ENCODE peak calls at places on chromosomes 5 and 9, in four cellular contexts. One of them, this sample, is unnamed.

GRCh38 chr9:71692337-71692736 is 76.0 kb downstream of the CEMIP2 start:
- DNase-seq in PC-3: no peak
- DNase-seq in mammary epithelial cell: peak; percentile 56
- DNase-seq in K562: no peak
- DNase-seq in this sample: no peak

GRCh38 chr5:93721045-93721444 is 20.4 kb downstream of the POU5F2 start:
- DNase-seq in PC-3: no peak
- DNase-seq in mammary epithelial cell: no peak
- DNase-seq in K562: no peak
- DNase-seq in this sample: no peak

GRCh38 chr5:37715361-37715760 is 124.5 kb downstream of the GDNF start:
- DNase-seq in PC-3: peak; percentile 62
- DNase-seq in mammary epithelial cell: no peak
- DNase-seq in K562: no peak
- DNase-seq in this sample: no peak

GRCh38 chr9:10062629-10063395 is 550.0 kb downstream of the PTPRD start:
- DNase-seq in PC-3: peak; percentile 7
- DNase-seq in mammary epithelial cell: peak; percentile 53
- DNase-seq in K562: no peak
- DNase-seq in this sample: no peak

GRCh38 chr5:74975582-74975981 is 76.8 kb downstream of the GCNT4 start:
- DNase-seq in PC-3: no peak
- DNase-seq in mammary epithelial cell: no peak
- DNase-seq in K562: no peak
- DNase-seq in this sample: no peak

GRCh38 chr5:82211855-82212572 is 66.1 kb downstream of the RPS23 start:
- DNase-seq in PC-3: no peak
- DNase-seq in mammary epithelial cell: peak; percentile 30
- DNase-seq in K562: no peak
- DNase-seq in this sample: no peak

GRCh38 chr5:6175172-6175855 is 203.0 kb downstream of the MED10 start:
- DNase-seq in PC-3: peak; percentile 60
- DNase-seq in mammary epithelial cell: no peak
- DNase-seq in K562: no peak
- DNase-seq in this sample: no peak

GRCh38 chr9:74016004-74016403 is 481.1 kb upstream of the RORB start:
- DNase-seq in PC-3: no peak
- DNase-seq in mammary epithelial cell: peak; percentile 22
- DNase-seq in K562: no peak
- DNase-seq in this sample: no peak

GRCh38 chr5:149221326-149221725 is 50.3 kb upstream of the AFAP1L1 start:
- DNase-seq in PC-3: peak; percentile 20
- DNase-seq in mammary epithelial cell: no peak
- DNase-seq in K562: no peak
- DNase-seq in this sample: no peak

GRCh38 chr5:74684900-74685851 is at the start of gene HEXB:
- DNase-seq in PC-3: peak; percentile 75
- DNase-seq in mammary epithelial cell: peak; percentile 85
- DNase-seq in K562: peak; percentile 93
- DNase-seq in this sample: peak; percentile 92

GRCh38 chr9:107932036-107932435 is 442.5 kb upstream of the KLF4 start:
- DNase-seq in PC-3: no peak
- DNase-seq in mammary epithelial cell: no peak
- DNase-seq in K562: no peak
- DNase-seq in this sample: no peak

GRCh38 chr5:94808497-94808896 is 190.0 kb downstream of the SLF1 start:
- DNase-seq in PC-3: no peak
- DNase-seq in mammary epithelial cell: no peak
- DNase-seq in K562: no peak
- DNase-seq in this sample: no peak

GRCh38 chr5:36877667-36878420 is 1.3 kb downstream of the NIPBL start:
- DNase-seq in PC-3: peak; percentile 55
- DNase-seq in mammary epithelial cell: peak; percentile 76
- DNase-seq in K562: no peak
- DNase-seq in this sample: no peak

GRCh38 chr9:76634356-76635054 is 129.7 kb upstream of the PCA3 start:
- DNase-seq in PC-3: peak; percentile 29
- DNase-seq in mammary epithelial cell: peak; percentile 63
- DNase-seq in K562: no peak
- DNase-seq in this sample: no peak

GRCh38 chr9:21160178-21160577 is 6.3 kb downstream of the IFNA21 start:
- DNase-seq in PC-3: no peak
- DNase-seq in mammary epithelial cell: peak; percentile 24
- DNase-seq in K562: no peak
- DNase-seq in this sample: no peak

GRCh38 chr5:76177974-76178373 is 94.8 kb downstream of the SV2C start:
- DNase-seq in PC-3: no peak
- DNase-seq in mammary epithelial cell: no peak
- DNase-seq in K562: no peak
- DNase-seq in this sample: no peak

GRCh38 chr5:34718516-34718915 is 62.4 kb downstream of the RAI14 start:
- DNase-seq in PC-3: peak; percentile 23
- DNase-seq in mammary epithelial cell: no peak
- DNase-seq in K562: no peak
- DNase-seq in this sample: no peak

GRCh38 chr5:87069974-87070608 is 197.6 kb upstream of the RASA1 start:
- DNase-seq in PC-3: peak; percentile 84
- DNase-seq in mammary epithelial cell: peak; percentile 80
- DNase-seq in K562: no peak
- DNase-seq in this sample: no peak

GRCh38 chr9:706073-706472 is 135.4 kb upstream of the DMRT1 start:
- DNase-seq in PC-3: no peak
- DNase-seq in mammary epithelial cell: no peak
- DNase-seq in K562: no peak
- DNase-seq in this sample: no peak

GRCh38 chr5:172868924-172869565 is 35.0 kb downstream of the ERGIC1 start:
- DNase-seq in PC-3: peak; percentile 88
- DNase-seq in mammary epithelial cell: peak; percentile 76
- DNase-seq in K562: peak; percentile 32
- DNase-seq in this sample: peak; percentile 84

GRCh38 chr5:151151263-151151660 is 6.3 kb downstream of the ANXA6 start:
- DNase-seq in PC-3: no peak
- DNase-seq in mammary epithelial cell: no peak
- DNase-seq in K562: no peak
- DNase-seq in this sample: no peak

GRCh38 chr5:151151793-151152192 is 5.8 kb downstream of the ANXA6 start:
- DNase-seq in PC-3: no peak
- DNase-seq in mammary epithelial cell: no peak
- DNase-seq in K562: no peak
- DNase-seq in this sample: no peak

GRCh38 chr5:151153300-151153699 is 4.3 kb downstream of the ANXA6 start:
- DNase-seq in PC-3: no peak
- DNase-seq in mammary epithelial cell: no peak
- DNase-seq in K562: no peak
- DNase-seq in this sample: no peak

GRCh38 chr5:151148583-151148982 is 9.0 kb downstream of the ANXA6 start:
- DNase-seq in PC-3: no peak
- DNase-seq in mammary epithelial cell: no peak
- DNase-seq in K562: no peak
- DNase-seq in this sample: no peak

GRCh38 chr5:151150484-151151262 is 6.9 kb downstream of the ANXA6 start:
- DNase-seq in PC-3: no peak
- DNase-seq in mammary epithelial cell: no peak
- DNase-seq in K562: no peak
- DNase-seq in this sample: peak; percentile 79
- H3K4me3 ChIP-seq in PC-3: no peak overlapping the region
- H3K4me3 ChIP-seq in mammary epithelial cell: no peak overlapping the region
- H3K4me3 ChIP-seq in K562: no peak overlapping the region
- H3K4me3 ChIP-seq in this sample: no peak overlapping the region

GRCh38 chr9:111902396-111903147 is 6.0 kb downstream of the UGCG start:
- DNase-seq in PC-3: no peak
- DNase-seq in mammary epithelial cell: peak; percentile 44
- DNase-seq in K562: no peak
- DNase-seq in this sample: no peak
- H3K4me1 ChIP-seq in PC-3: peaks cover 35% of the 10 kb centered on the region
- H3K4me1 ChIP-seq in mammary epithelial cell: peaks cover 25% of the 10 kb centered on the region
- H3K4me1 ChIP-seq in K562: peaks cover 45% of the 10 kb centered on the region
- H3K4me1 ChIP-seq in this sample: peaks cover 25% of the 10 kb centered on the region

GRCh38 chr9:93953492-93954435 is 1.4 kb downstream of the BARX1 start:
- DNase-seq in PC-3: no peak
- DNase-seq in mammary epithelial cell: no peak
- DNase-seq in K562: no peak
- DNase-seq in this sample: no peak
- H3K4me3 ChIP-seq in PC-3: no peak overlapping the region
- H3K4me3 ChIP-seq in mammary epithelial cell: no peak overlapping the region
- H3K4me3 ChIP-seq in K562: no peak overlapping the region
- H3K4me3 ChIP-seq in this sample: no peak overlapping the region

GRCh38 chr5:16588434-16589214 is 28.2 kb downstream of the RETREG1 start:
- DNase-seq in PC-3: peak; percentile 69
- DNase-seq in mammary epithelial cell: no peak
- DNase-seq in K562: no peak
- DNase-seq in this sample: no peak
- H3K4me1 ChIP-seq in PC-3: peaks cover 11% of the 10 kb centered on the region
- H3K4me1 ChIP-seq in mammary epithelial cell: no peaks in the 10 kb centered on the region
- H3K4me1 ChIP-seq in K562: no peaks in the 10 kb centered on the region
- H3K4me1 ChIP-seq in this sample: no peaks in the 10 kb centered on the region